ENCODE peak calls at places on chromosomes 2 and 18, in eight cellular contexts. E is AG09319; T is activated CD8-positive, alpha-beta memory T cell treated with anti-CD3 and anti-CD28 coated beads for 24 hours; G is pulmonary artery endothelial cell; K is fibroblast of lung; S is iPS-NIHi11; H is tibial nerve; O is endothelial cell. U is an unnamed sample.

GRCh38 chr2:229718057-229718456 is 3.7 kb upstream of the DNER start:
- DNase-seq in E (no peak), S (no peak), H (no peak), O (no peak), G (no peak), T (no peak), K (no peak), U (no peak)

GRCh38 chr18:8224576-8224975 is 384.7 kb upstream of the RAB12 start:
- DNase-seq in O (no peak), G (no peak), T (no peak), H (no peak), E (no peak), S (no peak), K (no peak), U (no peak)

GRCh38 chr2:74985983-74986382 is 27.5 kb downstream of the POLE4 start:
- DNase-seq in K (no peak), E (no peak), T (no peak), G (no peak), H (no peak), O (no peak), S (no peak), U (no peak)

GRCh38 chr2:45925636-45926350 is 274.3 kb downstream of the PRKCE start:
- DNase-seq in O (no peak), K (peak), T (no peak), H (no peak), S (no peak), G (no peak), E (no peak), U (no peak)

GRCh38 chr2:157899125-157899839 is 23.2 kb upstream of the ACVR1 start:
- DNase-seq in O (no peak), H (no peak), S (no peak), T (peak), G (no peak), K (no peak), E (no peak), U (no peak)

GRCh38 chr2:163692611-163693482 is 43.0 kb downstream of the FIGN start:
- DNase-seq in G (no peak), S (no peak), E (no peak), H (no peak), K (peak), O (no peak), T (no peak), U (no peak)

GRCh38 chr2:122736279-122736678 is 980.8 kb downstream of the TSN start:
- DNase-seq in H (no peak), G (no peak), O (no peak), S (no peak), E (no peak), T (no peak), K (peak), U (no peak)

GRCh38 chr18:67661555-67661954 is 145.0 kb upstream of the DSEL start:
- DNase-seq in S (no peak), O (no peak), G (no peak), T (no peak), K (no peak), E (no peak), H (no peak), U (no peak)

GRCh38 chr18:56709463-56709862 is 58.3 kb downstream of the WDR7 start:
- DNase-seq in E (peak), H (no peak), S (peak), K (peak), G (peak), T (no peak), O (no peak), U (no peak)

GRCh38 chr2:176082885-176083731 is 654 bp downstream of the EVX2 start:
- DNase-seq in H (no peak), E (no peak), S (no peak), O (peak), T (no peak), K (no peak), G (no peak), U (no peak)

GRCh38 chr18:79540161-79540913 is 139.3 kb upstream of the CTDP1 start:
- DNase-seq in K (no peak), G (no peak), H (no peak), T (peak), S (no peak), O (no peak), E (no peak), U (no peak)

GRCh38 chr2:208047840-208048239 is 22.5 kb upstream of the PLEKHM3 start:
- DNase-seq in S (peak), T (no peak), O (no peak), H (no peak), K (no peak), E (no peak), G (no peak), U (no peak)

GRCh38 chr2:238284802-238285515 is 3.5 kb downstream of the PER2 start:
- DNase-seq in K (no peak), E (no peak), O (no peak), S (no peak), G (no peak), H (no peak), T (no peak), U (peak)

GRCh38 chr18:5890606-5891360 is 4.5 kb downstream of the TMEM200C start:
- DNase-seq in S (peak), E (no peak), G (no peak), O (peak), T (peak), K (no peak), H (no peak), U (peak)

GRCh38 chr2:235394278-235394828 is 99.5 kb upstream of the AGAP1 start:
- DNase-seq in E (peak), T (no peak), G (no peak), H (no peak), S (no peak), O (no peak), K (peak), U (no peak)

GRCh38 chr18:47798366-47798765 is 132.1 kb downstream of the SMAD2 start:
- DNase-seq in E (no peak), O (peak), H (no peak), G (no peak), K (no peak), S (no peak), T (no peak), U (no peak)

GRCh38 chr2:68103656-68104055 is 40.9 kb upstream of the C1D start:
- DNase-seq in T (no peak), G (no peak), S (no peak), H (no peak), K (no peak), E (no peak), O (no peak), U (no peak)

GRCh38 chr2:144201868-144202468 is 318.0 kb downstream of the ZEB2 start:
- DNase-seq in K (peak), O (no peak), H (no peak), G (no peak), E (no peak), S (no peak), T (no peak), U (no peak)

GRCh38 chr2:97731274-97732050 is 18.1 kb downstream of the ZAP70 start:
- DNase-seq in G (no peak), O (no peak), S (no peak), E (no peak), H (no peak), T (peak), K (no peak), U (no peak)

GRCh38 chr2:181862583-181863281 is 28.8 kb upstream of the ITPRID2 start:
- DNase-seq in S (no peak), T (no peak), K (no peak), E (no peak), H (no peak), O (no peak), G (no peak), U (no peak)

GRCh38 chr18:37529863-37530262 is 35.7 kb downstream of the CELF4 start:
- DNase-seq in K (no peak), G (no peak), O (no peak), H (no peak), T (no peak), S (no peak), E (no peak), U (no peak)

GRCh38 chr2:240889601-240890560 is 6.1 kb downstream of the MAB21L4 start:
- DNase-seq in K (no peak), G (no peak), S (no peak), T (no peak), O (no peak), H (no peak), E (no peak), U (peak)

GRCh38 chr18:8020133-8020846 is 453.2 kb downstream of the PTPRM start:
- DNase-seq in G (no peak), T (no peak), O (no peak), H (no peak), E (no peak), S (no peak), K (no peak), U (no peak)

GRCh38 chr2:226495466-226496161 is 304.0 kb downstream of the IRS1 start:
- DNase-seq in G (no peak), O (no peak), T (no peak), H (no peak), S (no peak), K (no peak), E (no peak), U (no peak)

GRCh38 chr18:48767090-48767670 is 183.6 kb downstream of the SMAD7 start:
- DNase-seq in T (no peak), E (no peak), O (no peak), H (no peak), K (peak), G (no peak), S (no peak), U (no peak)

GRCh38 chr2:202037086-202037485 is 3.4 kb downstream of the FZD7 start:
- DNase-seq in G (no peak), H (no peak), O (no peak), E (no peak), S (no peak), K (peak), T (no peak), U (no peak)

GRCh38 chr2:104850322-104851184 is 3.4 kb upstream of the POU3F3 start:
- DNase-seq in H (no peak), O (no peak), K (no peak), E (no peak), S (peak), G (no peak), T (no peak), U (no peak)

GRCh38 chr18:77249583-77250500 is at the start of gene GALR1:
- DNase-seq in G (no peak), K (no peak), T (peak), H (no peak), O (peak), E (no peak), S (peak), U (no peak)

GRCh38 chr18:49913221-49913620 is 99.9 kb upstream of the ACAA2 start:
- DNase-seq in K (no peak), S (no peak), H (no peak), E (no peak), T (no peak), O (no peak), G (no peak), U (no peak)

GRCh38 chr2:6054394-6054732 is 362.2 kb downstream of the SOX11 start:
- DNase-seq in S (no peak), K (no peak), T (no peak), H (no peak), G (no peak), E (no peak), O (no peak), U (no peak)

GRCh38 chr18:35732652-35733051 is 151.1 kb downstream of the GALNT1 start:
- DNase-seq in K (peak), G (no peak), H (no peak), T (no peak), E (peak), O (no peak), S (no peak), U (no peak)

GRCh38 chr2:149908731-149909690 is 321.4 kb upstream of the MMADHC start:
- DNase-seq in E (peak), S (no peak), G (no peak), O (no peak), T (no peak), H (no peak), K (peak), U (no peak)

U was measured in left lobe of liver.